ENCODE peak calls at places on chromosome 17, in four cellular contexts. O is BJ, X is dorsolateral prefrontal cortex, D is cardiac fibroblast. V is an unnamed sample.

GRCh38 chr17:28524476-28525415 is 18.6 kb downstream of the FOXN1 start:
- DNase-seq in X (no peak), D (peak), O (peak), V (peak)

GRCh38 chr17:43563262-43564079 is 17.3 kb upstream of the ETV4 start:
- DNase-seq in X (no peak), O (no peak), D (no peak), V (no peak)

GRCh38 chr17:66724581-66725341 is 110.2 kb upstream of the CACNG5 start:
- DNase-seq in X (no peak), O (peak), D (peak), V (no peak)

GRCh38 chr17:65953316-65954147 is 238.4 kb downstream of the CEP112 start:
- DNase-seq in O (no peak), D (no peak), X (no peak), V (no peak)

GRCh38 chr17:17514993-17515920 is 19.1 kb upstream of the RASD1 start:
- DNase-seq in D (no peak), O (peak), X (no peak), V (no peak)

GRCh38 chr17:60102632-60103047 is 23.9 kb upstream of the HEATR6 start:
- DNase-seq in X (no peak), D (peak), O (no peak), V (peak)

GRCh38 chr17:35141681-35142466 is at the start of gene NLE1:
- DNase-seq in D (peak), O (no peak), X (peak), V (peak)

GRCh38 chr17:3935825-3936355 is 19.6 kb upstream of the P2RX1 start:
- DNase-seq in O (no peak), D (peak), X (no peak), V (peak)

GRCh38 chr17:57953703-57954420 is 1.4 kb downstream of the CUEDC1 start:
- DNase-seq in D (no peak), X (no peak), O (no peak), V (no peak)

GRCh38 chr17:82935944-82936767 is 96.3 kb upstream of the ZNF750 start:
- DNase-seq in X (no peak), D (no peak), O (no peak), V (no peak)

GRCh38 chr17:51481370-51481769 is 221.0 kb downstream of the UTP18 start:
- DNase-seq in O (no peak), D (no peak), X (no peak), V (no peak)

GRCh38 chr17:77771587-77771986 is 186.9 kb upstream of the TNRC6C start:
- DNase-seq in X (no peak), D (no peak), O (no peak), V (no peak)

GRCh38 chr17:72715906-72716572 is 376.4 kb downstream of the SLC39A11 start:
- DNase-seq in O (peak), X (no peak), D (peak), V (peak)

GRCh38 chr17:60165976-60166375 is 16.2 kb downstream of the CA4 start:
- DNase-seq in X (no peak), O (no peak), D (no peak), V (peak)

GRCh38 chr17:41544497-41544896 is 16.4 kb upstream of the KRT19 start:
- DNase-seq in X (no peak), O (no peak), D (no peak), V (no peak)

GRCh38 chr17:77622627-77623026 is 335.9 kb upstream of the TNRC6C start:
- DNase-seq in O (no peak), D (peak), X (no peak), V (peak)

GRCh38 chr17:76102944-76103273 is 678 bp downstream of the EXOC7 start:
- DNase-seq in X (no peak), D (no peak), O (no peak), V (no peak)

GRCh38 chr17:28612936-28613872 is 781 bp downstream of the RSKR start:
- DNase-seq in D (peak), X (peak), O (no peak), V (peak)

GRCh38 chr17:73189417-73190099 is 3.3 kb upstream of the COG1 start:
- DNase-seq in X (peak), D (peak), O (no peak), V (peak)

GRCh38 chr17:32970281-32970680 is 21.4 kb upstream of the SPACA3 start:
- DNase-seq in X (no peak), O (peak), D (peak), V (no peak)
- H3K4me3 ChIP-seq in X (no peak), O (no peak), D (no peak), V (no peak)

GRCh38 chr17:38917259-38917658 is 8.2 kb upstream of the LASP1NB start:
- DNase-seq in O (no peak), D (no peak), X (peak), V (no peak)
- TF ChIP-seq CTCF in O (no peak), D (no peak), X (peak), V (peak)

DNA sequence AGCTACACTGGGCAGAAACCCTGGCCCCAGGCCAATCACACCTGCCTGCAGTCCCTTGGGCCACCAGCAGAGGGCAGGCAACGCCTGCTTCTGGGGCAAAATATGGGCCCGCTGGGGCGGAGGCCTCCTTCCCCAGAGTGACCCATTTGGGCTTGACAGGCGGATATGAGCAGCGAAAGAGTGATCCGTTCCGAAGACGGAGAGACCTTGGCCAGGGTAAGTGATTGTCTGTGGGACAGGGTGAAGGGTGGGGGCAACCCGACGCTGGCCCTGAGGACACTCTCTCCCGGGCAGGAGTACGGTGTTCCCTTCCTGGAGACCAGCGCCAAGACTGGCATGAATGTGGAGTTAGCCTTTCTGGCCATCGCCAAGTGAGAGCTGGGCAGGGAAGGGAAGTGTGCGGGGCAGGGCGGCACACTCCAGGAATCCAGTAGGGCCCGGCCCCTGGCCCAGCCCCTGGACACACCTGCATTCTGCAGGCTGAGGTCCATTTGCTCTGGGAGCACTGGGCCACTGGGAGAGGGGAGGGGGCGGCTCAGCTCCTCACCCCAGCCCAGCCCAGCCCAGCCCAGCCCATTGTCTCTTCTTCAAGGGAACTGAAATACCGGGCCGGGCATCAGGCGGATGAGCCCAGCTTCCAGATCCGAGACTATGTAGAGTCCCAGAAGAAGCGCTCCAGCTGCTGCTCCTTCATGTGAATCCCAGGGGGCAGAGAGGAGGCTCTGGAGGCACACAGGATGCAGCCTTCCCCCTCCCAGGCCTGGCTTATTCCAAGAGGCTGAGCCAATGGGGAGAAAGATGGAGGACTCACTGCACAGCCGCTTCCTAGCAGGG is 3.5 kb upstream of the NHERF1 start:
- DNase-seq in O (no peak), D (peak), X (peak), V (peak)
- H3K4me3 ChIP-seq in O (no peak), D (peak), X (peak), V (no peak)

GRCh38 chr17:45886852-45887251 is 7.5 kb upstream of the MAPT start:
- DNase-seq in X (no peak), D (no peak), O (no peak), V (no peak)

GRCh38 chr17:45888392-45888791 is 6.0 kb upstream of the MAPT start:
- DNase-seq in O (no peak), D (no peak), X (no peak), V (no peak)

GRCh38 chr17:45894022-45894784 is at the start of gene MAPT:
- DNase-seq in X (peak), D (peak), O (peak), V (peak)

GRCh38 chr17:45893725-45894021 is 681 bp upstream of the MAPT start:
- DNase-seq in X (no peak), D (no peak), O (no peak), V (no peak)

GRCh38 chr17:45889579-45889978 is 4.8 kb upstream of the MAPT start:
- DNase-seq in O (no peak), X (no peak), D (no peak), V (no peak)
- TF ChIP-seq CTCF in O (no peak), X (no peak), D (no peak), V (peak)

GRCh38 chr17:12403881-12404398 is 261.8 kb upstream of the MYOCD start:
- DNase-seq in D (no peak), X (no peak), O (no peak), V (no peak)
- H3K4me3 ChIP-seq in D (no peak), X (no peak), O (no peak), V (no peak)

GRCh38 chr17:1147664-1148063 is 32.1 kb downstream of the ABR start:
- DNase-seq in D (peak), X (peak), O (no peak), V (peak)
- TF ChIP-seq CTCF in D (peak), X (peak), O (peak), V (peak)

DNA sequence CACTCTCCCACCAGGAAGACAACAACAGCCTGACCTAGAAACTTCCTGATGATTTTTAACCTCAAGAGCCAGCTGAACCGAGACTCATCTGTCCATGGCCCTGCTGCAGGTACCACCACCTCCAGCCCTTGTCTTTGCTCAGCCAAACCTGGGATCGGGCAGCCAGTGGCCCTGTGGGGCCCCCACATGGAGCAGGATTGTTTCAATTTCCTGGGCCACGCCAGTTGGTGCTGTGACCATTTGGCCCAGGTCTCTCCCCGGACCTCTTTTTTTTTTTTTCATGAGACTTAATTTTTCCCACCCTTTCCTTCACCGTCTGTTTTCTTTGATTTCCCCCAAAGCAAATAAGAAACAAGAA is 8.3 kb upstream of the HOXB2 start:
- DNase-seq in D (no peak), O (no peak), X (no peak), V (no peak)
- H3K4me3 ChIP-seq in D (no peak), O (no peak), X (no peak), V (no peak)

DNA sequence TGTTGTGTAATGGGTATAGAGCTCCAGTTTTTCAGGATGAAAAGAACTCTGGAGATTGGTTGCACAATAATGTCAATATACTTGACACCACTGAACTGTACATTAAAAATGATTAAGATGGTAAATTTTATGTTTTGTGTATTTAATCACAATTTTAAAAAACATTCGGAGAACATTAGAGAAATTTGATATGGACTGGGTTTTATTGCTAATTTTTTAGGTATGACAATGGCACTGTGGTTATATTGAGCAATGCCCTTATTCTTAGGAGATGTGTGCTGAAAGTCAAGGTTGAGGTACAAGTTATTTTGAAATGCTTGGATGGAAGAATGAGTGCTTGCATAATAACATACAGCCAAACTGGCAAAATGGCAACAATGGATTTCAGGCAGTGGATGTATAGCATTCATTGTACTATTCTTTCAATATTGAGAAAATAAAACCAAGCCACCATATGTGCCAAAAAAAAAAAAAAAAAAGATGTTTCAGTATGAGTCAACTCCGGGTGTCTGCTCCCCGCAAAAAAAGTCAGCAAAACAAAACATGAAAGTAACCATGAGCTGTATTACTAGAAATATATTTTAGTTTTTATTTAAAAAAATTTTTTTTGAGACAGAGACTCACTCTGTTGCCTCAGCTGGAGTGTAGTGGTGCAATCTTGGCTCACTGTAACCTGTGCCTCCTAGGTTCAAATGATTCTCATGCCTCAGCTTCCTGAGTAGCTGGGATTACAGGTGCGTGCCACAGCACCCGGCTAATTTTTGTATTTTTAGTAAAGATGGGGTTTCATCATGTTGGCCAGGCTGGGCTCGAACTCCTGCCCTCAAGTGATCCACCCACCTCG is 19.8 kb downstream of the HOXB1 start:
- DNase-seq in X (no peak), O (no peak), D (peak), V (peak)
- TF ChIP-seq CTCF in X (no peak), O (no peak), D (no peak), V (no peak)

GRCh38 chr17:63694229-63694973 is 5.5 kb downstream of the LIMD2 start:
- DNase-seq in O (no peak), X (no peak), D (no peak), V (no peak)
- H3K4me3 ChIP-seq in O (no peak), X (no peak), D (no peak), V (no peak)

DNA sequence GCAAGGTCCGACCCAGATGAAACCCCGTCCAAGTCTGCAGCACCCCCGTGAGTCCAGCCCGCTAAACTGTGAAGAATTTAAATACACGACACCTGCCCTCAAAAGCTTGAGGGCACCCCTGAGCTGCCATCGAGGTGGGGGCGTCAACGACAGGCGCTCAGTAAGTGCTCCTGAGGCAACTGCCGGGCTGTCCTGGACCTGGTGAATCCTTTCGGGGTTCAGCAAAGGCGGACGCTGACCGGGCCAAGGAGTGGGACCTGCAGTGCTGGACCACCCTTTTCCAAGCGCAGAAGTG is 512 bp upstream of the ENDOV start:
- DNase-seq in X (no peak), O (no peak), D (no peak), V (peak)
- TF ChIP-seq CTCF in X (no peak), O (no peak), D (peak), V (no peak)